ENCODE peak calls at places on chromosomes 13 and 19, in four cellular contexts. B is fibroblast of lung, P is neural progenitor cell, S is PC-3. R is an unnamed sample.

GRCh38 chr19:8525401-8525684 is 11.4 kb upstream of the ZNF414 start:
- DNase-seq in B (no peak), S (no peak), P (no peak), R (no peak)

GRCh38 chr19:55088543-55089265 is 13.0 kb downstream of the EPS8L1 start:
- DNase-seq in P (peak; percentile 92), B (peak; percentile 32), S (peak; percentile 92), R (peak; percentile 85)

GRCh38 chr13:95362666-95363065 is 61.4 kb upstream of the ABCC4 start:
- DNase-seq in B (no peak), P (no peak), S (no peak), R (no peak)

GRCh38 chr13:75145926-75146325 is 336.0 kb downstream of the TBC1D4 start:
- DNase-seq in S (no peak), P (no peak), B (peak; percentile 14), R (no peak)

GRCh38 chr19:14502334-14503092 is 6.6 kb upstream of the GIPC1 start:
- DNase-seq in S (peak; percentile 76), B (no peak), P (no peak), R (no peak)

GRCh38 chr19:58562126-58563033 is 4.0 kb upstream of the UBE2M start:
- DNase-seq in B (peak; percentile 58), P (peak; percentile 52), S (peak; percentile 55), R (peak; percentile 27)

GRCh38 chr13:108967371-108967770 is 338.0 kb downstream of the MYO16 start:
- DNase-seq in B (no peak), P (no peak), S (no peak), R (no peak)

GRCh38 chr19:17076539-17076919 is 952 bp downstream of the MYO9B start:
- DNase-seq in S (peak; percentile 31), P (peak; percentile 29), B (no peak), R (no peak)

GRCh38 chr19:19217110-19217509 is 5.4 kb downstream of the NCAN start:
- DNase-seq in P (no peak), S (peak; percentile 64), B (peak; percentile 20), R (no peak)

GRCh38 chr13:110106726-110107125 is 200.2 kb downstream of the COL4A1 start:
- DNase-seq in S (no peak), P (no peak), B (peak; percentile 39), R (peak; percentile 8)

GRCh38 chr13:107339209-107339608 is 771.3 kb upstream of the ARGLU1 start:
- DNase-seq in P (no peak), S (peak; percentile 52), B (peak; percentile 47), R (no peak)

GRCh38 chr13:41905600-41906254 is 55.2 kb downstream of the VWA8 start:
- DNase-seq in P (peak; percentile 35), B (peak; percentile 36), S (peak; percentile 54), R (peak; percentile 18)

GRCh38 chr13:112898786-112899617 is 70.0 kb upstream of the MCF2L start:
- DNase-seq in B (no peak), P (no peak), S (no peak), R (no peak)

GRCh38 chr13:36912983-36913382 is 7.1 kb downstream of the SMAD9 start:
- DNase-seq in S (no peak), P (no peak), B (no peak), R (no peak)

GRCh38 chr13:75455962-75456361 is 26.0 kb downstream of the TBC1D4 start:
- DNase-seq in B (no peak), P (no peak), S (no peak), R (no peak)

GRCh38 chr13:112353856-112354255 is 22.3 kb upstream of the SPACA7 start:
- DNase-seq in B (no peak), S (no peak), P (no peak), R (no peak)

GRCh38 chr13:46150134-46150693 is 31.8 kb downstream of the LCP1 start:
- DNase-seq in B (no peak), S (no peak), P (no peak), R (no peak)

GRCh38 chr13:99357149-99357596 is 50.0 kb upstream of the GPR183 start:
- DNase-seq in S (peak; percentile 48), B (peak; percentile 89), P (no peak), R (no peak)

GRCh38 chr19:19595171-19595701 is 23.3 kb downstream of the PBX4 start:
- DNase-seq in S (peak; percentile 89), P (no peak), B (no peak), R (no peak)

GRCh38 chr13:77305276-77305675 is 21.6 kb downstream of the MYCBP2 start:
- DNase-seq in B (no peak), S (no peak), P (no peak), R (no peak)

GRCh38 chr13:29901714-29902631 is 51.6 kb upstream of the UBL3 start:
- DNase-seq in B (peak; percentile 98), P (no peak), S (peak; percentile 85), R (peak; percentile 73)

GRCh38 chr13:39105110-39105509 is 66.9 kb downstream of the NHLRC3 start:
- DNase-seq in B (no peak), P (no peak), S (no peak), R (no peak)

GRCh38 chr19:15173746-15174404 is 26.9 kb downstream of the NOTCH3 start:
- DNase-seq in B (no peak), S (peak; percentile 53), P (no peak), R (no peak)

GRCh38 chr19:6232567-6232966 is 47.2 kb downstream of the MLLT1 start:
- DNase-seq in P (no peak), B (peak; percentile 94), S (peak; percentile 67), R (no peak)

GRCh38 chr13:48775804-48776203 is 122.1 kb downstream of the CYSLTR2 start:
- DNase-seq in B (peak; percentile 97), S (peak; percentile 67), P (no peak), R (peak; percentile 16)

GRCh38 chr19:11555246-11555645 is 3.8 kb downstream of the ELOF1 start:
- DNase-seq in B (no peak), S (no peak), P (no peak), R (no peak)

GRCh38 chr19:32870981-32871451 is 1.4 kb upstream of the SLC7A9 start:
- DNase-seq in P (no peak), S (no peak), B (no peak), R (no peak)

GRCh38 chr13:67652887-67653286 is 422.8 kb upstream of the PCDH9 start:
- DNase-seq in B (no peak), P (no peak), S (no peak), R (no peak)

GRCh38 chr13:45598597-45598996 is 16.9 kb downstream of the ERICH6B start:
- DNase-seq in S (no peak), P (no peak), B (no peak), R (no peak)

GRCh38 chr19:44611812-44612295 is 1.5 kb upstream of the IGSF23 start:
- DNase-seq in B (no peak), S (no peak), P (no peak), R (peak; percentile 64)

GRCh38 chr19:13583114-13583513 is 76.8 kb upstream of the CACNA1A start:
- DNase-seq in B (no peak), S (no peak), P (no peak), R (no peak)

GRCh38 chr19:38907670-38908069 is 4.3 kb downstream of the CCER2 start:
- DNase-seq in S (no peak), B (no peak), P (no peak), R (no peak)
- H3K27ac ChIP-seq in S (no peak overlapping the region), B (no peak overlapping the region), P (no peak overlapping the region), R (no peak overlapping the region)

GRCh38 chr19:1400281-1401137 is 833 bp downstream of the GAMT start:
- DNase-seq in B (no peak), S (no peak), P (peak; percentile 40), R (peak; percentile 82)
- TF ChIP-seq CTCF in B (no peak), S (no peak), P (no peak), R (no peak)

DNA sequence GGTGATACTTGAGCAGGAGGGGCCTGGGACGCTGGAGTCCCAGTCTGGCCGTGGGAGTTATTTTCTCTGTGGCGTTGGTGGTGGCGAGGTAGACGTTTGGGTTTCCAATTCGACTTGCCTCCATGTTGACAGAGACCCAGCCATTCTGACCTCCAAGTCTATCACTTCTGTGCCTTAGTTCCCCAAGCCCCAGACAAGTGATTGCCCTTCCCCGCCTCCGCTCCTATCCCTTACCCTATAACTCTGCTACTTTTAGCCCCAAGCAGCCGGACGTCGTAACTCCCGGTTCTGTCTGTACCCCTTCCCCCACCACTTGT is 549 bp downstream of the TIMM50 start:
- DNase-seq in B (no peak), P (no peak), S (no peak), R (no peak)
- H3K27ac ChIP-seq in B (peak overlapping the region; percentile 94), P (peak overlapping the region; percentile 34), S (peak overlapping the region; percentile 56), R (peak overlapping the region; percentile 97)

GRCh38 chr19:49453757-49454248 is 778 bp downstream of the ALDH16A1 start:
- DNase-seq in B (no peak), S (no peak), P (no peak), R (no peak)

GRCh38 chr19:49453013-49453756 is at the start of gene ALDH16A1:
- DNase-seq in B (peak; percentile 95), S (no peak), P (peak; percentile 99), R (peak; percentile 100)

GRCh38 chr19:49448432-49448786 is 3.2 kb downstream of the PIH1D1 start:
- DNase-seq in P (no peak), S (no peak), B (no peak), R (no peak)

GRCh38 chr19:49450405-49450804 is 1.2 kb downstream of the PIH1D1 start:
- DNase-seq in S (no peak), B (no peak), P (no peak), R (no peak)

DNA sequence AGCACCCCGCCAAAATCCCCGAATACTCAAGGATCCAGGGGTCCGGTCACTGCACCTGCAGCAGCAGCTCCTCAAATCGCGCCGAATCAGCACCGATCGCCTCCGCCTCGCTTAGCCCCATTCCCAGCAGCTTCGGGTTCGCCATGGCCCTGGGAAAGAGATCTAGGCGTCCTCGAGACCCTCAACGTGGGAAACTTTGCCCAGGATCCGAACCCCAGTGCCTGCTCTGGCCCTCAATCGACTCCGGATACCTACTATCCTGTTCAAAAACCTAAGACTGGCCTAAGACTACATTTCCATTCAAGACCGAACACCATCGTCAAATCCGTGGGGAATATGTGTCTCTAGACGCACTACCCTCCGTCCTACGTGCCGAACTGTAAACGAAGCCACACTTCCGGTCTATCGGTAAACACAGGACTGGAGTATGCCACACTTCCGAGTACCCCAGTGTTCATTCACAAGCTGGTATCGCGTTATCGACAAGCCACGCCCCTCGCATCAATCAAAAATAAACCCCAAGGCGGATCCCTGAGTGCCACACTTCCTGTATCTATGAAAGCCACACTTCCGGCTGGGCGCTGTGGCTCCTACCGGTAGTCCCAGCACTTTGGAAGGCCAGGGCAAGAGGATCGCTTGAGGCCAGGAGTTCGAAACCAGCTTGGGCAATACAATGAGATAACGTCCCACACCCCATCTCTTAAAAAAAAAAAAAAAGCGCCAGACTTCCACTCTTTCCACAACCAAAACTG is at the start of gene PIH1D1:
- DNase-seq in B (peak; percentile 99), S (peak; percentile 100), P (peak; percentile 98), R (peak; percentile 99)
- TF ChIP-seq CTCF in B (peak; percentile 20), S (no peak), P (no peak), R (no peak)

R was measured in hepatocyte.